ENCODE peak calls at places on chromosomes 3 and 15, in six cellular contexts. One of them, this sample, is unnamed.

GRCh38 chr3:38585791-38586420 is 63.6 kb downstream of the SCN5A start:
- DNase-seq in Caki2: no peak
- DNase-seq in COR-L47: no peak
- DNase-seq in T-helper 22 cell: no peak
- DNase-seq in T-cell: no peak
- DNase-seq in SJSA1: peak
- DNase-seq in this sample: no peak

GRCh38 chr3:22245122-22245521 is 494.1 kb upstream of the ZNF385D start:
- DNase-seq in Caki2: no peak
- DNase-seq in COR-L47: no peak
- DNase-seq in T-helper 22 cell: no peak
- DNase-seq in T-cell: no peak
- DNase-seq in SJSA1: no peak
- DNase-seq in this sample: peak

GRCh38 chr15:29126821-29127461 is 142.7 kb downstream of the NSMCE3 start:
- DNase-seq in Caki2: no peak
- DNase-seq in COR-L47: no peak
- DNase-seq in T-helper 22 cell: no peak
- DNase-seq in T-cell: no peak
- DNase-seq in SJSA1: no peak
- DNase-seq in this sample: no peak

GRCh38 chr3:62875103-62876002 is at the start of gene CADPS:
- DNase-seq in Caki2: no peak
- DNase-seq in COR-L47: peak
- DNase-seq in T-helper 22 cell: no peak
- DNase-seq in T-cell: no peak
- DNase-seq in SJSA1: no peak
- DNase-seq in this sample: no peak

GRCh38 chr3:13954266-13954665 is 74.4 kb upstream of the WNT7A start:
- DNase-seq in Caki2: no peak
- DNase-seq in COR-L47: no peak
- DNase-seq in T-helper 22 cell: no peak
- DNase-seq in T-cell: no peak
- DNase-seq in SJSA1: no peak
- DNase-seq in this sample: no peak

GRCh38 chr3:107604057-107604802 is 81.5 kb downstream of the BBX start:
- DNase-seq in Caki2: no peak
- DNase-seq in COR-L47: no peak
- DNase-seq in T-helper 22 cell: no peak
- DNase-seq in T-cell: no peak
- DNase-seq in SJSA1: no peak
- DNase-seq in this sample: no peak

GRCh38 chr15:51846066-51846462 is 16.6 kb downstream of the TMOD3 start:
- DNase-seq in Caki2: no peak
- DNase-seq in COR-L47: no peak
- DNase-seq in T-helper 22 cell: no peak
- DNase-seq in T-cell: no peak
- DNase-seq in SJSA1: no peak
- DNase-seq in this sample: no peak

GRCh38 chr3:42936157-42936981 is 30.4 kb downstream of the ZNF662 start:
- DNase-seq in Caki2: no peak
- DNase-seq in COR-L47: peak
- DNase-seq in T-helper 22 cell: no peak
- DNase-seq in T-cell: no peak
- DNase-seq in SJSA1: no peak
- DNase-seq in this sample: no peak

GRCh38 chr3:136193273-136194043 is 2.7 kb downstream of the MSL2 start:
- DNase-seq in Caki2: peak
- DNase-seq in COR-L47: no peak
- DNase-seq in T-helper 22 cell: no peak
- DNase-seq in T-cell: no peak
- DNase-seq in SJSA1: no peak
- DNase-seq in this sample: no peak

GRCh38 chr3:9703736-9704342 is at the start of gene CPNE9:
- DNase-seq in Caki2: no peak
- DNase-seq in COR-L47: no peak
- DNase-seq in T-helper 22 cell: no peak
- DNase-seq in T-cell: no peak
- DNase-seq in SJSA1: no peak
- DNase-seq in this sample: no peak

GRCh38 chr3:151504606-151505005 is 43.7 kb upstream of the IGSF10 start:
- DNase-seq in Caki2: no peak
- DNase-seq in COR-L47: no peak
- DNase-seq in T-helper 22 cell: no peak
- DNase-seq in T-cell: no peak
- DNase-seq in SJSA1: no peak
- DNase-seq in this sample: no peak

GRCh38 chr15:89217031-89217430 is 4.3 kb downstream of the RLBP1 start:
- DNase-seq in Caki2: no peak
- DNase-seq in COR-L47: no peak
- DNase-seq in T-helper 22 cell: no peak
- DNase-seq in T-cell: no peak
- DNase-seq in SJSA1: no peak
- DNase-seq in this sample: no peak